ENCODE peak calls at places on chromosomes 11 and 22, in five cellular contexts. One of them, this sample, is unnamed.

GRCh38 chr11:44759743-44760476 is 33.1 kb downstream of the TSPAN18 start:
- DNase-seq in lower lobe of right lung: no peak
- DNase-seq in stomach: no peak
- DNase-seq in H9: peak; percentile 17
- DNase-seq in Karpas-422: no peak
- DNase-seq in this sample: no peak

GRCh38 chr22:21446827-21447690 is 20.1 kb upstream of the TMEM191C start:
- DNase-seq in lower lobe of right lung: peak; percentile 35
- DNase-seq in stomach: peak; percentile 16
- DNase-seq in H9: peak; percentile 19
- DNase-seq in Karpas-422: no peak
- DNase-seq in this sample: peak; percentile 58

GRCh38 chr22:40890881-40891280 is 29.0 kb upstream of the DNAJB7 start:
- DNase-seq in lower lobe of right lung: no peak
- DNase-seq in stomach: no peak
- DNase-seq in H9: no peak
- DNase-seq in Karpas-422: no peak
- DNase-seq in this sample: no peak

GRCh38 chr11:44300881-44301855 is 8.8 kb downstream of the ALX4 start:
- DNase-seq in lower lobe of right lung: no peak
- DNase-seq in stomach: no peak
- DNase-seq in H9: no peak
- DNase-seq in Karpas-422: no peak
- DNase-seq in this sample: no peak

GRCh38 chr11:61776561-61777075 is 15.8 kb downstream of the TMEM258 start:
- DNase-seq in lower lobe of right lung: peak; percentile 69
- DNase-seq in stomach: peak; percentile 76
- DNase-seq in H9: peak; percentile 81
- DNase-seq in Karpas-422: peak; percentile 91
- DNase-seq in this sample: no peak

GRCh38 chr11:12853652-12854296 is 155.3 kb upstream of the RASSF10 start:
- DNase-seq in lower lobe of right lung: no peak
- DNase-seq in stomach: peak; percentile 71
- DNase-seq in H9: no peak
- DNase-seq in Karpas-422: no peak
- DNase-seq in this sample: no peak

GRCh38 chr22:20305894-20306645 is 13.8 kb downstream of the DGCR6L start:
- DNase-seq in lower lobe of right lung: peak; percentile 24
- DNase-seq in stomach: no peak
- DNase-seq in H9: no peak
- DNase-seq in Karpas-422: no peak
- DNase-seq in this sample: peak; percentile 70

GRCh38 chr11:60857378-60858232 is 1.9 kb upstream of the PTGDR2 start:
- DNase-seq in lower lobe of right lung: no peak
- DNase-seq in stomach: no peak
- DNase-seq in H9: no peak
- DNase-seq in Karpas-422: no peak
- DNase-seq in this sample: peak; percentile 32

GRCh38 chr11:83549984-83550667 is 264.0 kb upstream of the CCDC90B start:
- DNase-seq in lower lobe of right lung: no peak
- DNase-seq in stomach: no peak
- DNase-seq in H9: no peak
- DNase-seq in Karpas-422: no peak
- DNase-seq in this sample: no peak

GRCh38 chr11:57792060-57792541 is 30.5 kb downstream of the CTNND1 start:
- DNase-seq in lower lobe of right lung: peak; percentile 95
- DNase-seq in stomach: peak; percentile 68
- DNase-seq in H9: no peak
- DNase-seq in Karpas-422: no peak
- DNase-seq in this sample: peak; percentile 96

GRCh38 chr11:119567667-119568582 is 145.0 kb upstream of the THY1 start:
- DNase-seq in lower lobe of right lung: no peak
- DNase-seq in stomach: no peak
- DNase-seq in H9: no peak
- DNase-seq in Karpas-422: peak; percentile 88
- DNase-seq in this sample: no peak

GRCh38 chr22:28815101-28815500 is 14.7 kb upstream of the XBP1 start:
- DNase-seq in lower lobe of right lung: no peak
- DNase-seq in stomach: no peak
- DNase-seq in H9: no peak
- DNase-seq in Karpas-422: no peak
- DNase-seq in this sample: peak; percentile 38

GRCh38 chr11:32098142-32098903 is 7.4 kb downstream of the RCN1 start:
- DNase-seq in lower lobe of right lung: no peak
- DNase-seq in stomach: no peak
- DNase-seq in H9: no peak
- DNase-seq in Karpas-422: no peak
- DNase-seq in this sample: no peak

GRCh38 chr11:102802341-102802740 is 4.4 kb upstream of the MMP1 start:
- DNase-seq in lower lobe of right lung: no peak
- DNase-seq in stomach: no peak
- DNase-seq in H9: no peak
- DNase-seq in Karpas-422: no peak
- DNase-seq in this sample: no peak

GRCh38 chr11:115980747-115981475 is 476.7 kb upstream of the CADM1 start:
- DNase-seq in lower lobe of right lung: no peak
- DNase-seq in stomach: no peak
- DNase-seq in H9: no peak
- DNase-seq in Karpas-422: no peak
- DNase-seq in this sample: no peak

GRCh38 chr22:37639771-37640590 is 512 bp downstream of the SH3BP1 start:
- DNase-seq in lower lobe of right lung: no peak
- DNase-seq in stomach: no peak
- DNase-seq in H9: peak; percentile 58
- DNase-seq in Karpas-422: peak; percentile 75
- DNase-seq in this sample: peak; percentile 85
- H3K4me1 ChIP-seq in lower lobe of right lung: peaks cover 73% of the 10 kb centered on the region
- H3K4me1 ChIP-seq in stomach: peaks cover 81% of the 10 kb centered on the region
- H3K4me1 ChIP-seq in H9: peaks cover 3% of the 10 kb centered on the region
- H3K4me1 ChIP-seq in Karpas-422: peaks cover 36% of the 10 kb centered on the region
- H3K4me1 ChIP-seq in this sample: peaks cover 100% of the 10 kb centered on the region

GRCh38 chr11:134275188-134275533 is 1.0 kb upstream of the GLB1L3 start:
- DNase-seq in lower lobe of right lung: no peak
- DNase-seq in stomach: no peak
- DNase-seq in H9: no peak
- DNase-seq in Karpas-422: no peak
- DNase-seq in this sample: no peak

GRCh38 chr11:134273317-134273712 is 2.9 kb upstream of the GLB1L3 start:
- DNase-seq in lower lobe of right lung: no peak
- DNase-seq in stomach: no peak
- DNase-seq in H9: no peak
- DNase-seq in Karpas-422: no peak
- DNase-seq in this sample: no peak

GRCh38 chr11:134277176-134278001 is 1.2 kb downstream of the GLB1L3 start:
- DNase-seq in lower lobe of right lung: no peak
- DNase-seq in stomach: no peak
- DNase-seq in H9: peak; percentile 52
- DNase-seq in Karpas-422: no peak
- DNase-seq in this sample: no peak

GRCh38 chr11:134276396-134277175 is 407 bp downstream of the GLB1L3 start:
- DNase-seq in lower lobe of right lung: no peak
- DNase-seq in stomach: no peak
- DNase-seq in H9: peak; percentile 58
- DNase-seq in Karpas-422: no peak
- DNase-seq in this sample: no peak

DNA sequence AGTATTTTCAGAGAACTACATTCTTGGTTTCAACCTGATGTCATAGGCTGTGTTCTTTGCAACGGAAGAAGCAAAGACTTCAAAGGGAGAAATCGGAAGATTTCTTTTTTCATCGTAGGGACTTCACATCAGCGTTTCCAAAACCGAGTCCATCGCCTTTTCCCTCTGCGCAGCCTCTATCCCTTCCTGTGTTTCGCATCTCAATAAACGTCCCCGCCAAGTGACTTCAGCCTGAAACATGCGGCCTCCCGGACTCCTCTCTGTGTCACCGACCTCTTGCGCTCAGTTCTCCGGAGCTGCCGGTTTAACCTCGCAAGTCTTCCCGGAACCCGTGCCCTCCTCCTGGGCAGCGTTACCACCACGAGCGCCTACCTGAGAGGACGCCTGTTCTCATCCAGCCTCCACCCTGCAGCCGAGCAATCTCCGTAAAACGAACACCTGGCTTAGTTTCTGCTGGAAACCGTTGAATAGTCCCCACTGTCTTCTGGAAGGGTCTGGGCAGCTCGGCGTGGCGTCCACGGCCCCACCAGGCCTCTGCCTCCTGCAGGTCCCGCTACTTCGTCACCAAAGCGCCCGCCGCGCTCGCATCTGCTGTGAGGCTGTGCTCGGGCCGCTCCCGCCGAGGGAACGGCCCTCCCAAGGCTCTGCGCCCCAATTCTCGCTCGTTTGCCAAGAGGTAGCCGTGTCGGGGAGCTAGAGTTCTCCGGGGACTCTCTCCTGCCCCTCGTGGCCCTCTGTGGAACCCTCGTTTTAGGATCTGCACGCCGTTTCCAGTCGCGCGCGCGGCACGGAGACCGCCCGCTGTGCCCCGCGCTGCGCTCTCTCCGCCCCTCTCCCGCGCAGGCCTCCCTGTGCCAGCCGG is at the start of gene GLB1L3:
- DNase-seq in lower lobe of right lung: no peak
- DNase-seq in stomach: no peak
- DNase-seq in H9: peak; percentile 53
- DNase-seq in Karpas-422: no peak
- DNase-seq in this sample: peak; percentile 81
- H3K27me3 ChIP-seq in lower lobe of right lung: peaks cover 95% of the 10 kb centered on the region
- H3K27me3 ChIP-seq in stomach: peaks cover 89% of the 10 kb centered on the region
- H3K27me3 ChIP-seq in H9: no peaks in the 10 kb centered on the region
- H3K27me3 ChIP-seq in Karpas-422: no peaks in the 10 kb centered on the region
- H3K27me3 ChIP-seq in this sample: peaks cover 42% of the 10 kb centered on the region

DNA sequence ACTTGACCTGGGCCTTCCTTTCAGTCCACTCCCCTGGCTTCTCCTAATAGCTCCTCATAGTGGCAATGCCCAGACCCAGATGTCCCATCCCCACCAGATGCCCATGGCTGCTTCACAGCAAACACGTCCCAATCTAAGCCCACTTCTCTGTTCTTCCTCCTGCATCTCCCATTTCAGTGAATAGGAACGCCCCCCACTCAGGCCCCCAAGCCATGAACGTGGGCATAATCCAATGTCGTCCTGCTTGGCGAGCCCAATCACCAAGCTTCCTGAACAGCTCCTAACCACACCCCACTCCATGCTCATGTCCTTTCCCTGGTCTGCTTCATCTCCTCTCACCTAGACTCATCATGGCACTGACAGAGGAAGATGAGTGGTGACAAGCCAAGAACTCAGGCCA is 8.9 kb downstream of the IL18BP start:
- DNase-seq in lower lobe of right lung: no peak
- DNase-seq in stomach: no peak
- DNase-seq in H9: no peak
- DNase-seq in Karpas-422: no peak
- DNase-seq in this sample: no peak
- H3K4me1 ChIP-seq in lower lobe of right lung: peaks cover 6% of the 10 kb centered on the region
- H3K4me1 ChIP-seq in stomach: peaks cover 15% of the 10 kb centered on the region
- H3K4me1 ChIP-seq in H9: no peaks in the 10 kb centered on the region
- H3K4me1 ChIP-seq in Karpas-422: peaks cover 22% of the 10 kb centered on the region
- H3K4me1 ChIP-seq in this sample: peaks cover 27% of the 10 kb centered on the region

DNA sequence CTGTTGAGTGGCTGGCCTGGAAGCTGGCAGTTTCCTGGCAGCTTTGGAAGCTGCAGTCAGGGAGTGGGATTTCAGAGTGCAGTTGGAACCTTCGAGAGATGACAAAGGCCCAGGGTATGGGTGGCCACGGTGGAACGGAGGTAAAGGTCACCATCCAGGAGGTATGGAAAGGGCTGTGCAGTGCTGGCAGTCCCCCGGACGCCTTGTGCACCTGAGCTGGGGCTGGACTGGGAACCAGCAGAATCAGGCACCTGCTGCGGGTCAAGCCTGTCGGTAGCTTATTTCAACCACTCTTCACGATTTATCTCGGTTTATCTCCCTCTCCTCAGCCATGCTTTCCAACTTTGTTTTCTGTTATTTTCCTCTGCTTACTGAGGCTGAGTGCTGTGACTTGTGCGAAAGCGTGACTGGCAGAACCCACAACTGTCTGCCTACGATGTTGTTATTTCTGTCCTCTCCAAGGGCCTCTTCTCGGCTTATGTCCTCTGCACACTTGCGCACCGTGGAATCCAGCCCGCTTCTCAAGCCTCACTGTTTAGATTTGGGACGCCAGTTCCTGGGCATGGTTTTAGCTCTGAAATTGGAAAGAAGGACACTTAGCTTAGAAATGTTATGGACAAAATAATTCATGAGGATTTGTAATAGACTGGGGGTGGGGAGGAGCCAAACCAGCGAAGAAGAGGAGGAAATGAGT is 24.0 kb upstream of the ATXN10 start:
- DNase-seq in lower lobe of right lung: no peak
- DNase-seq in stomach: no peak
- DNase-seq in H9: no peak
- DNase-seq in Karpas-422: no peak
- DNase-seq in this sample: no peak
- H3K27me3 ChIP-seq in lower lobe of right lung: peaks cover 18% of the 10 kb centered on the region
- H3K27me3 ChIP-seq in stomach: peaks cover 76% of the 10 kb centered on the region
- H3K27me3 ChIP-seq in H9: no peaks in the 10 kb centered on the region
- H3K27me3 ChIP-seq in Karpas-422: no peaks in the 10 kb centered on the region
- H3K27me3 ChIP-seq in this sample: peaks cover 5% of the 10 kb centered on the region

GRCh38 chr22:50469377-50470305 is 5.2 kb downstream of the SBF1 start:
- DNase-seq in lower lobe of right lung: peak; percentile 82
- DNase-seq in stomach: peak; percentile 83
- DNase-seq in H9: peak; percentile 84
- DNase-seq in Karpas-422: peak; percentile 92
- DNase-seq in this sample: peak; percentile 98
- H3K4me1 ChIP-seq in lower lobe of right lung: peaks cover 54% of the 10 kb centered on the region
- H3K4me1 ChIP-seq in stomach: peaks cover 56% of the 10 kb centered on the region
- H3K4me1 ChIP-seq in H9: no peaks in the 10 kb centered on the region
- H3K4me1 ChIP-seq in Karpas-422: peaks cover 62% of the 10 kb centered on the region
- H3K4me1 ChIP-seq in this sample: peaks cover 54% of the 10 kb centered on the region

This sample was measured in spleen.